ENCODE peak calls at places on chromosomes 16 and 17, in seven cellular contexts. L is fibroblast of the aortic adventitia; V is stomach; R is BE2C; B is CD8-positive, alpha-beta T cell; Q is transverse colon; D is left ventricle myocardium inferior. N is an unnamed sample.

GRCh38 chr16:87252269-87252970 is 64.8 kb downstream of the C16orf95 start:
- DNase-seq in L (peak; percentile 54), V (no peak), R (no peak), B (no peak), Q (no peak), D (no peak), N (no peak)

GRCh38 chr16:47197536-47198179 is 53.9 kb upstream of the NETO2 start:
- DNase-seq in L (peak; percentile 72), V (no peak), R (no peak), B (no peak), Q (no peak), D (peak; percentile 63), N (no peak)

GRCh38 chr17:76132574-76133338 is 8.3 kb downstream of the FOXJ1 start:
- DNase-seq in L (no peak), V (peak; percentile 78), R (no peak), B (no peak), Q (peak; percentile 64), D (no peak), N (peak; percentile 89)

GRCh38 chr16:56513972-56514371 is 5.9 kb downstream of the BBS2 start:
- DNase-seq in L (peak; percentile 79), V (peak; percentile 48), R (peak; percentile 37), B (peak; percentile 14), Q (peak; percentile 60), D (no peak), N (peak; percentile 70)

GRCh38 chr17:18314059-18314730 is 599 bp downstream of the TOP3A start:
- DNase-seq in L (peak; percentile 27), V (no peak), R (no peak), B (peak; percentile 3), Q (no peak), D (no peak), N (no peak)

GRCh38 chr16:28946681-28947080 is 4.1 kb upstream of the NFATC2IP start:
- DNase-seq in L (no peak), V (no peak), R (no peak), B (no peak), Q (no peak), D (no peak), N (no peak)

GRCh38 chr17:4980644-4981216 is 6.7 kb downstream of the CAMTA2 start:
- DNase-seq in L (peak; percentile 62), V (no peak), R (peak; percentile 51), B (no peak), Q (no peak), D (no peak), N (peak; percentile 95)

GRCh38 chr16:31052131-31052530 is 18.8 kb downstream of the STX4 start:
- DNase-seq in L (peak; percentile 91), V (no peak), R (no peak), B (no peak), Q (peak; percentile 36), D (no peak), N (no peak)

DNA sequence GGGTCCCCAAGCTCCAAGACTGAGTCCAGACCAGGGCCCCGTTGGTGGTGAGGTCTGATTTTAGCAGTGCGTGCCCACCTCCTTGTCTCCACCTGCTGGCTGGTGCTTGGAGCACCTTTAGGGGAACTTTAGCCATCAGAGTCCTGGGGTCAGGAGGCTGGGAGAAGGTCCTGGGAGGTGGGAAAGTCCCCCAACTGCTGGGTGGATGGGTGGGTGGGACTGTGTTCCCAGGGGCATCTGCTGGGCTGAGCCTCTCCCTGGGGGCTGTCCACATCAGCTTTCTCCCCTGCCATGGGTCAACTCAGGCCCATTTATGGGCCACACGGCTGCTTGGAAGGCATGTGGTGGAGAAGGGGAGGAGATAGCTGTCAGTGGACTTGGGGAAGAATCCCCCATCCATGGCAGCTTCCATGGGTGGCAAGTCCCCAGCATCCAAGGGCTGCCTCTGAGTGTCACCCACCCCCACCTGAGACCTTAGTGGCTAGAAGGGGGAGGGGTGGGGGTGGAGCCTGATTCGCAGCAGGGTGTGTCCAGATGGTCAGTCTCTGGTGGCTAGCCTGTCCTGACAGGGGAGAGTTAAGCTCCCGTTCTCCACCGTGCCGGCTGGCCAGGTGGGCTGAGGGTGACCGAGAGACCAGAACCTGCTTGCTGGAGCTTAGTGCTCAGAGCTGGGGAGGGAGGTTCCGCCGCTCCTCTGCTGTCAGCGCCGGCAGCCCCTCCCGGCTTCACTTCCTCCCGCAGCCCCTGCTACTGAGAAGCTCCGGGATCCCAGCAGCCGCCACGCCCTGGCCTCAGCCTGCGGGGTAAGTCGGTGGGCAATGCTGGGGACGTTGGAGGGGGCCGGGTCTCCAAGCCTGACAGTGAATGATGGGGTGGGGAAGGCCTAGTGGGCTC is at the start of gene TRPV2:
- DNase-seq in L (no peak), V (peak; percentile 60), R (no peak), B (peak; percentile 28), Q (peak; percentile 65), D (peak; percentile 56), N (peak; percentile 80)
- H3K4me3 ChIP-seq in L (peak within 1 kb of the TSS; percentile 46), V (peak within 1 kb of the TSS; percentile 45), R (no peak within 1 kb of the TSS), B (peak within 1 kb of the TSS; percentile 95), Q (peak within 1 kb of the TSS; percentile 22), D (peak within 1 kb of the TSS; percentile 72), N (peak within 1 kb of the TSS; percentile 35)

DNA sequence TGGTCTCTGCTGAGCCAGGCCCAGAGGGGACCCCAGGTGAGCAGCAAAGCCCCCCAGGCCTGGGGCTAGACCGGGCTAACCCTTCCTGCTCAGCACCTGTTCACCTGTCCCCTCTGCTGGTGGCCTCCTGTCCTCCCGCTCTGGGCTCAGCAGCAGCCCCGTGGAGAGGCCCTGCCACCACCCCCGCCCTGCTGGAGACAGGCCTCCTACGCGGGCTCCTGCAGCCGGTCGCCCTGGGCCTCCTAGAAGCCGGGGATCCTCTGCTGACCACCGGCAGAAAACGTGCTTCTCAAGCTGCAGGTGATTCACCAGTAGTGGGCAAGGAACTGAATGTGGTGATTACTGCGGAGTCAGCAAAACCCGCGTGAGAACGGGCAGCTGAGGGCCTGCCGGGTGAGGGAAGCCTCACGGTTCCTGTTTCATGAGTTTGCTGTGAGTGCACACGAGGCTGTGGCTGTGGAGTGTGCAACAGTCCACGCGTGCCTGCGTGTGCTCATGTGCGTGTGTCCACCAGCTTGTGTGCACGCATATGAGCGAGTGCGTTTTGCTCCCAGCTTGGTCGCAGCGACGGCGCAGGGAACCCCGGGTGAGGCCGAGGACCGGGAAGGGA is 792 bp downstream of the SECTM1 start:
- DNase-seq in L (peak; percentile 48), V (peak; percentile 56), R (peak; percentile 16), B (no peak), Q (peak; percentile 67), D (peak; percentile 48), N (peak; percentile 37)
- H3K4me3 ChIP-seq in L (peak overlapping the region; percentile 69), V (peak overlapping the region; percentile 55), R (peak overlapping the region; percentile 31), B (peak overlapping the region; percentile 59), Q (peak overlapping the region; percentile 36), D (peak overlapping the region; percentile 70), N (peak overlapping the region; percentile 60)

GRCh38 chr16:29993903-29994612 is 1.4 kb downstream of the HIRIP3 start:
- DNase-seq in L (no peak), V (no peak), R (peak; percentile 1), B (no peak), Q (no peak), D (no peak), N (no peak)
- H3K4me3 ChIP-seq in L (no peak overlapping the region), V (peak overlapping the region; percentile 86), R (no peak overlapping the region), B (no peak overlapping the region), Q (no peak overlapping the region), D (peak overlapping the region; percentile 98), N (peak overlapping the region; percentile 94)

GRCh38 chr17:68238894-68239293 is 8.9 kb upstream of the AMZ2 start:
- DNase-seq in L (no peak), V (no peak), R (no peak), B (no peak), Q (peak; percentile 23), D (no peak), N (no peak)

GRCh38 chr17:68238488-68238887 is 9.4 kb upstream of the AMZ2 start:
- DNase-seq in L (no peak), V (no peak), R (no peak), B (no peak), Q (no peak), D (no peak), N (no peak)

GRCh38 chr17:68239967-68240366 is 7.9 kb upstream of the AMZ2 start:
- DNase-seq in L (no peak), V (no peak), R (no peak), B (no peak), Q (no peak), D (no peak), N (no peak)
- H3K4me3 ChIP-seq in L (no peak overlapping the region), V (no peak overlapping the region), R (no peak overlapping the region), B (no peak overlapping the region), Q (no peak overlapping the region), D (no peak overlapping the region), N (no peak overlapping the region)

GRCh38 chr17:28724500-28725165 is 1.4 kb downstream of the TLCD1 start:
- DNase-seq in L (no peak), V (no peak), R (no peak), B (no peak), Q (no peak), D (no peak), N (peak; percentile 41)

GRCh38 chr17:28725166-28725659 is 820 bp downstream of the TLCD1 start:
- DNase-seq in L (peak; percentile 51), V (no peak), R (peak; percentile 43), B (no peak), Q (no peak), D (no peak), N (peak; percentile 34)

GRCh38 chr17:28723159-28723835 is 2.7 kb downstream of the TLCD1 start:
- DNase-seq in L (no peak), V (no peak), R (no peak), B (no peak), Q (no peak), D (no peak), N (no peak)

GRCh38 chr17:28720247-28720996 is 637 bp downstream of the RPL23A start:
- DNase-seq in L (no peak), V (no peak), R (no peak), B (no peak), Q (no peak), D (no peak), N (no peak)

GRCh38 chr17:28722413-28723158 is 2.8 kb downstream of the RPL23A start:
- DNase-seq in L (no peak), V (no peak), R (no peak), B (no peak), Q (no peak), D (no peak), N (no peak)
- H3K4me3 ChIP-seq in L (peak overlapping the region; percentile 37), V (no peak overlapping the region), R (peak overlapping the region; percentile 93), B (no peak overlapping the region), Q (no peak overlapping the region), D (no peak overlapping the region), N (peak overlapping the region; percentile 98)

DNA sequence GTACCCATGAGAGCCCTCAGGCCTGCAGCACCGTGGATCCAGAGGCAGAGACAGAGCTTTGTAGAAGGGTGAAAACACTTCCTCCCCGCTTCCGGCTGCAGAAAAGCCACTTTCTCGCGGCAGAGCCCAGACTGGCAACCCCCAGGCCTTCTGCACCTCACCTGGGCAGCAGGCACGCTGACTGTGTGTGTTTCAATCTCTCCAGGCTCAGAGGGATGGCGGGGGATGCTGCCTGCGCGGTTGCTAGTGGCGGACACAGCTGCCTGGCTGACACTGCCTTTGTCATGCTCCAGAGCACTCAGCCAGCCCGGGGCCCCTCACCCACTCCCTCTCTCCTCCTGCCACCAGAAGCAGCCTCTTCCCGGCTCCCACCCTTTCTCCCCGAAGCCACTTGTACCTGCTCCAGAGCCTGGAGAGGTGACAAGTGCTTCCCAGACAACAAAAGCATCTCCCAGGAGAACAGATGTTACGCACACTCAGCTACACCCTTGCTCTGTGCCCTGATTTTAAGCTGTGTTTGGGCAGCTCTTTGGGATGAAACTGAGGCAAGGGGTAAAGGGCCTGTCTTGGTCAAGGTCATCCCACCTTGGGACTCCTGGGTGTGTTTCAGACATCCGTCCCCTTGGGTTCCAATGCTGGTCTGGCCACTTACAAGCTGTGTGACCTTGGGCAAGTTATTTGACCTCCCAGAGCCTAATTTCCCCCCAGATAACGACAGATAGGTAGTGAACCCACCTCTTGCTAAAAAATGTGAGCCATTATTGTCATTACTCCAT is 9.2 kb upstream of the GLIS2 start:
- DNase-seq in L (no peak), V (no peak), R (peak; percentile 85), B (peak; percentile 33), Q (no peak), D (no peak), N (peak; percentile 50)
- H3K4me3 ChIP-seq in L (peak overlapping the region; percentile 67), V (peak overlapping the region; percentile 52), R (peak overlapping the region; percentile 62), B (peak overlapping the region; percentile 57), Q (no peak overlapping the region), D (peak overlapping the region; percentile 70), N (peak overlapping the region; percentile 97)

N was measured in GM23338.